ENCODE peak calls at places on chromosome 20, in five cellular contexts. J, X, B, S and K are unnamed samples. For H3K27me3, the result is how much of the 10 kb centered on the place peaks cover.

GRCh38 chr20:54525906-54526596 is 50.7 kb downstream of the DOK5 start:
- DNase-seq in J (no peak), X (no peak), B (no peak), S (peak), K (no peak)

GRCh38 chr20:43963872-43964791 is 49.5 kb downstream of the TOX2 start:
- DNase-seq in J (no peak), X (no peak), B (peak), S (peak), K (no peak)

GRCh38 chr20:63978319-63979220 is 872 bp downstream of the SAMD10 start:
- DNase-seq in J (peak), X (no peak), B (peak), S (peak), K (no peak)

GRCh38 chr20:53866787-53867740 is 203.3 kb downstream of the BCAS1 start:
- DNase-seq in J (no peak), X (no peak), B (no peak), S (no peak), K (no peak)

GRCh38 chr20:18224968-18225568 is 63.3 kb upstream of the ZNF133 start:
- DNase-seq in J (no peak), X (peak), B (no peak), S (peak), K (peak)

GRCh38 chr20:15918631-15919030 is 654.6 kb downstream of the KIF16B start:
- DNase-seq in J (no peak), X (no peak), B (no peak), S (no peak), K (no peak)

GRCh38 chr20:18986146-18986830 is 172.7 kb downstream of the SCP2D1 start:
- DNase-seq in J (no peak), X (no peak), B (no peak), S (no peak), K (no peak)

GRCh38 chr20:44218441-44218840 is 7.9 kb upstream of the OSER1 start:
- DNase-seq in J (no peak), X (no peak), B (no peak), S (no peak), K (no peak)

GRCh38 chr20:53579581-53580375 is 13.9 kb downstream of the ZNF217 start:
- DNase-seq in J (peak), X (no peak), B (peak), S (no peak), K (no peak)

GRCh38 chr20:52090036-52090435 is 101.5 kb downstream of the ZFP64 start:
- DNase-seq in J (no peak), X (no peak), B (no peak), S (no peak), K (no peak)

GRCh38 chr20:3111507-3111906 is 27.0 kb upstream of the AVP start:
- DNase-seq in J (no peak), X (no peak), B (no peak), S (no peak), K (no peak)

GRCh38 chr20:13336308-13337089 is 115.4 kb downstream of the ISM1 start:
- DNase-seq in J (no peak), X (no peak), B (no peak), S (no peak), K (no peak)

GRCh38 chr20:2809690-2810089 is 5.1 kb upstream of the C20orf141 start:
- DNase-seq in J (no peak), X (no peak), B (no peak), S (no peak), K (no peak)

GRCh38 chr20:58700121-58700780 is 7.7 kb downstream of the NPEPL1 start:
- DNase-seq in J (peak), X (no peak), B (peak), S (peak), K (no peak)

GRCh38 chr20:44460795-44461141 is 14.9 kb upstream of the TTPAL start:
- DNase-seq in J (no peak), X (peak), B (no peak), S (no peak), K (no peak)

GRCh38 chr20:53069121-53069520 is 97.0 kb downstream of the TSHZ2 start:
- DNase-seq in J (no peak), X (no peak), B (no peak), S (no peak), K (no peak)

GRCh38 chr20:24987244-24987643 is 5.3 kb downstream of the APMAP start:
- DNase-seq in J (no peak), X (no peak), B (no peak), S (peak), K (no peak)

GRCh38 chr20:12051206-12052163 is 133.8 kb downstream of the BTBD3 start:
- DNase-seq in J (peak), X (no peak), B (no peak), S (no peak), K (no peak)

GRCh38 chr20:17673082-17673481 is 9.0 kb downstream of the RRBP1 start:
- DNase-seq in J (no peak), X (no peak), B (no peak), S (no peak), K (no peak)

GRCh38 chr20:38685853-38686473 is 38.3 kb upstream of the SLC32A1 start:
- DNase-seq in J (no peak), X (peak), B (peak), S (peak), K (no peak)

GRCh38 chr20:23235173-23236027 is 115.2 kb upstream of the NXT1 start:
- DNase-seq in J (peak), X (no peak), B (peak), S (peak), K (no peak)

GRCh38 chr20:25248501-25249172 is 752 bp downstream of the PYGB start:
- DNase-seq in J (peak), X (peak), B (peak), S (peak), K (peak)

GRCh38 chr20:24477831-24478547 is 8.6 kb downstream of the SYNDIG1 start:
- DNase-seq in J (no peak), X (no peak), B (no peak), S (no peak), K (no peak)

GRCh38 chr20:63974402-63975200 is 4.8 kb downstream of the SAMD10 start:
- DNase-seq in J (no peak), X (no peak), B (no peak), S (peak), K (no peak)

GRCh38 chr20:24802286-24802820 is 146.7 kb upstream of the CST7 start:
- DNase-seq in J (no peak), X (no peak), B (no peak), S (no peak), K (no peak)

GRCh38 chr20:20021835-20022234 is 4.7 kb downstream of the NAA20 start:
- DNase-seq in J (no peak), X (no peak), B (no peak), S (no peak), K (no peak)
- H3K27ac ChIP-seq in J (peak), X (no peak), B (no peak), S (no peak), K (peak)

GRCh38 chr20:61447950-61448349 is 195.9 kb downstream of the CDH4 start:
- DNase-seq in J (no peak), X (no peak), B (no peak), S (peak), K (no peak)

GRCh38 chr20:61448396-61448795 is 196.3 kb downstream of the CDH4 start:
- DNase-seq in J (no peak), X (no peak), B (no peak), S (no peak), K (no peak)

GRCh38 chr20:61449916-61450315 is 197.9 kb downstream of the CDH4 start:
- DNase-seq in J (no peak), X (no peak), B (no peak), S (no peak), K (no peak)

GRCh38 chr20:61450549-61450948 is 198.5 kb downstream of the CDH4 start:
- DNase-seq in J (no peak), X (no peak), B (no peak), S (no peak), K (no peak)

DNA sequence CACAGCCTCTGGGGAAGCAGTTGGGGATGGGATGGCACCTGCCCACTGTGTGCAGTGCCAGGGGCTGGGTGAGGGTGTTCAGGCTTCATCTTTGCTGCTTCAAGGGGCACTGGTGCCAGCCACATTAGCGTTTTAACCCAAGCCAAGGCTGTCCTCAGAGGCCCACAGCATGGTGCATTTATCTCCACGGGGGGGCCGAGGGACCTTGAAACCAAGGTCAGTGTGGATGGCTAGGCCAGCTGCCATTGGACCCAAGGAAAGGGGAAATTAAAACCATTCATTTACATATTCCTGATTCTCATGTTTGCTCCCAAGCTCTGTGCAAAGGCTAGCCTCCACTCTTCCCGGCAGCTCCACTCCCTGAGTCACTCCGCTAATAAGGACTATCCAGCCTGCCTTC is 197.0 kb downstream of the CDH4 start:
- DNase-seq in J (no peak), X (no peak), B (no peak), S (no peak), K (no peak)
- H3K27me3 ChIP-seq in J (under half), X (under half), B (under half), S (under half), K (under half)

GRCh38 chr20:62618622-62619529 is 23.4 kb upstream of the SLCO4A1 start:
- DNase-seq in J (no peak), X (peak), B (peak), S (no peak), K (no peak)
- H3K27ac ChIP-seq in J (peak), X (peak), B (no peak), S (no peak), K (no peak)

GRCh38 chr20:57261488-57262243 is 4.8 kb downstream of the BMP7 start:
- DNase-seq in J (no peak), X (no peak), B (no peak), S (no peak), K (no peak)

GRCh38 chr20:57262244-57263126 is 4.0 kb downstream of the BMP7 start:
- DNase-seq in J (no peak), X (no peak), B (no peak), S (no peak), K (no peak)

GRCh38 chr20:57260959-57261357 is 5.5 kb downstream of the BMP7 start:
- DNase-seq in J (no peak), X (no peak), B (no peak), S (no peak), K (no peak)

GRCh38 chr20:57259179-57260021 is 7.0 kb downstream of the BMP7 start:
- DNase-seq in J (no peak), X (no peak), B (no peak), S (peak), K (peak)

DNA sequence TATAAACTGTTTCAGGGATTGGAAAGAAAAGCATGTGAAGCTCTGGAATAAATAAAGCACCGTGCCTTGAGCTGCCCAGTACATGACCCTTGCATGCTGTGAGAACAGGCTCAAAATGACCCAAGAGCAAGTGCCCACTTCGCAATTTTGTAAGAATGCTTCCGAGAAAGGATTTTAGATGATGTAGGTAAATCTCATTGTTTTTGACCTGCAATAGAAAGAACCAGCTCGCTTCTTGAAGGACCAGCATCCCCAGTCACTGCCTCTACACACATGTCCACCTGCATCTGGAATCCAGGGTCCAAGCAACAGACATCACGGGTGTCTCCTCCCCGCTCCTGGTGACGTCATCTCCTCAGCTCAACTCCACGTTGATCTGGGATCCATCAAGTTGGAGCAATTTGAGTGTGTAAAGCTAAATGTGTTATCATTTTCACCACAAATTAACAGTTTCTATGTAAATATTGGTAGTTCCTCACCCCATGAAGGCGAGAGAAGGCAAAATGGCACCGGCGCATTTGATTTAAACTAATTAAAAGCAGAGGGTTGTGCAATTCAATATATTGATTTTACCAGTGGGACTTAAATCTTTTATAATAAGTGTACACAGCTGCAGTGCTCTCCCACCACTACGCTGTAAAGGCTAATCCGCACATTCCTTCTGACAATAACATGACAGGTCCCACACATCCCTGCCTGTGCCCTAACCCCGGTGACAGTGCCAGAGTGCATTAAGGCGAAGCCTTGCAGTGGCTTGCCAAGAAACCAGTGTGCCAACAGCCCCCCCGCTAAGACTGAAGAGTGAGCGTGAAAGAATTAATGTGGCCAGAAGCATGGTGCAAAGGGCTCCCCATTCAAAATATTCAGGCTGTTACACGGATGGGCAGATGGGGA is 6.1 kb downstream of the BMP7 start:
- DNase-seq in J (no peak), X (no peak), B (no peak), S (no peak), K (no peak)
- H3K27me3 ChIP-seq in J (under half), X (half or more), B (half or more), S (under half), K (half or more)

DNA sequence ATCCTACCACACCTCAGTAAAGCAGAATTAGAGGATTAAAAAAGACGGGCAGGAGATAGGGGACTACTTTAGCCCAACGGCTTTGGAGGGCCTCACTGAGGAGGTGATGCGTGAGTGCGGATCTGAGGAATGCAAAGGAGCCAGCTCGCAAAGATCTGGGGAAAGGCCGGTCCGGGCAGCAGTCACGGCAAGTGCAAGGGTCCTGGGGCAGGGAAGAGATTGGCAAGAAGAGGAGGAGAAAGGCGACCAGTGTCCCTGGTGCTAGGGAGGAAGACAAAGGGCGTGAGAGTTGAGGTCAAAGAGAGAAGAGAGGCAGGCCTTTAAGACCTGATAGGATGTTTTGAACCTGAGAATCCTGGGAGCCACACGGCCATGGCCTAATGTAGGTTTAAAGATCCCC is 86.8 kb downstream of the KCNB1 start:
- DNase-seq in J (no peak), X (no peak), B (no peak), S (no peak), K (no peak)
- H3K27ac ChIP-seq in J (peak), X (no peak), B (peak), S (no peak), K (peak)

GRCh38 chr20:46182271-46182670 is 64.2 kb downstream of the CD40 start:
- DNase-seq in J (no peak), X (no peak), B (no peak), S (no peak), K (no peak)
- H3K27me3 ChIP-seq in J (under half), X (under half), B (under half), S (under half), K (under half)

GRCh38 chr20:21575981-21576740 is 62.3 kb upstream of the NKX2-2 start:
- DNase-seq in J (no peak), X (no peak), B (no peak), S (no peak), K (no peak)

GRCh38 chr20:21574443-21574842 is 60.6 kb upstream of the NKX2-2 start:
- DNase-seq in J (no peak), X (no peak), B (no peak), S (no peak), K (no peak)

GRCh38 chr20:21573259-21573658 is 59.4 kb upstream of the NKX2-2 start:
- DNase-seq in J (no peak), X (no peak), B (no peak), S (no peak), K (no peak)

GRCh38 chr20:21577551-21577950 is 63.7 kb upstream of the NKX2-2 start:
- DNase-seq in J (no peak), X (no peak), B (no peak), S (no peak), K (no peak)

DNA sequence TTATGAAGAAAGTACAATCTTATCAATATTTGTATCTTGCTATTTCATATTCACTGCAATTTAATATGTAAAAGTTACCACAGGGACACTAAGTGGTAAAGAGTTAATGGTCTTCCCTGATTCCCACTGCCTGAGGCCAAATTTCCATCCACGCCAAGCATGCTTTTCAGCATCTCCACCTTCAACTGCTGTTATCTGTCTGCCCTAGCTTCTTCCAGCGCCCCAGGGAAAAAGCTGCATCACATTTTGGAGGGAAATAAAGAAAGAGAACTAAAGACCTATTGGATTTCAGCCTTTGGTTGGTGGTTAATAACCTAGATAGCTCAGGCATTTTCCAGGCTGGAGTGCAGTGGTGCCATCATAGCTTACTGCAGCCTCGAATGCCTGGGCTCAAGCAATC is 61.3 kb upstream of the NKX2-2 start:
- DNase-seq in J (no peak), X (no peak), B (no peak), S (no peak), K (no peak)
- H3K27ac ChIP-seq in J (no peak), X (no peak), B (no peak), S (no peak), K (no peak)

GRCh38 chr20:61725966-61726365 is 339.7 kb downstream of the TAF4 start:
- DNase-seq in J (no peak), X (no peak), B (no peak), S (no peak), K (no peak)

GRCh38 chr20:61723538-61724257 is 342.0 kb downstream of the TAF4 start:
- DNase-seq in J (no peak), X (no peak), B (no peak), S (no peak), K (no peak)

GRCh38 chr20:61726979-61727378 is 338.7 kb downstream of the TAF4 start:
- DNase-seq in J (no peak), X (no peak), B (no peak), S (no peak), K (no peak)

GRCh38 chr20:61724376-61724775 is 341.3 kb downstream of the TAF4 start:
- DNase-seq in J (no peak), X (peak), B (no peak), S (peak), K (no peak)

DNA sequence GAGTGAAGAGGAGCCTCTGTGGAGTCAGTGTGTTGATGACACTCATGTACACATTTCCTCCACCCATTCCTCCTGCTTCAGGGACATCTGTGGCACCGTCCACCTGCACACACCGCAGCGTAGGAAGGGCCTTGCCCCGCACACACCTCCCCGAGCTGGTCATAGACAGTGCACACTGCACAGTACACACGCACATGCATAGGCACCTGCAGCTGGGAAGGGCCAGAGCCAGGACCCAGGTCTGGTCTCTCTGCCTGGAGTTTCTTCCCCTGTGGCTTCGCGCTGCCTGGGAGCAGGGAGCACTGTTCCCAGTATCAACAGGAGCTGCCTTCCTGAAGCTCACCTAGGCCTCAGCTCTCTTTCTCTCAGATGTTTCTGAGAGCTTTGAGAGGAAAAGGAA is 340.5 kb downstream of the TAF4 start:
- DNase-seq in J (no peak), X (no peak), B (no peak), S (no peak), K (no peak)
- H3K27me3 ChIP-seq in J (under half), X (under half), B (under half), S (under half), K (under half)

DNA sequence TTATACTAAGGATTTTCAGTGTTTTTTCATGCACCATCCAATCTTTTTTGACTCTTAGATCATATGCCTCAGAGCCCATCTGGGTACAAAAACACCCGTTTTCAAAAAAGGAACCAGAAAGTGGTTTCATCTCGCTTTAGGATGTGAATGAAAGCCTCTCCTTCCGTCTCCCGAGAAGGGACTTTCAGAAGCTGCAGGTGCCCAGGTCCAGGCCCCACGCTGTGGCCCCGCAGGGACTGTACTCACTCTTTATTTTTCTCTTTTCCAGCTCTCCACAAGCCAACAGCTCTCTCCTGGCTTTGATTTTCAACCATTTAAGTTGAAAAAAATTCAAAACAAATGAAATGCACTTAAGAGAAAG is 467.5 kb downstream of the PREX1 start:
- DNase-seq in J (no peak), X (no peak), B (peak), S (no peak), K (no peak)
- H3K27ac ChIP-seq in J (no peak), X (no peak), B (no peak), S (no peak), K (no peak)